ENCODE peak calls at places on chromosomes 5 and 9, in eight cellular contexts. B, J, O, A, D, S, K and U are unnamed samples.

GRCh38 chr5:113099822-113100221 is 123.2 kb downstream of the DCP2 start:
- DNase-seq in S (no peak), B (no peak), J (no peak), A (no peak), D (no peak), O (no peak), K (no peak), U (no peak)

GRCh38 chr9:136640176-136641086 is 22.3 kb upstream of the EGFL7 start:
- DNase-seq in B (no peak), S (no peak), D (no peak), O (no peak), K (no peak), A (no peak), J (no peak), U (no peak)

GRCh38 chr5:110785356-110785755 is 46.5 kb downstream of the SLC25A46 start:
- DNase-seq in O (peak), S (no peak), K (no peak), A (no peak), J (no peak), B (peak), D (no peak), U (no peak)

GRCh38 chr5:91151947-91152346 is 231.2 kb downstream of the ARRDC3 start:
- DNase-seq in O (peak), A (no peak), S (peak), B (peak), K (no peak), D (peak), J (no peak), U (peak)

GRCh38 chr5:110356687-110357086 is 369.8 kb downstream of the TMEM232 start:
- DNase-seq in A (no peak), B (no peak), D (no peak), J (no peak), O (no peak), S (no peak), K (no peak), U (no peak)

GRCh38 chr9:7656648-7657047 is 142.9 kb downstream of the DMAC1 start:
- DNase-seq in D (no peak), J (no peak), O (peak), S (peak), B (no peak), A (no peak), K (no peak), U (no peak)

GRCh38 chr9:3099601-3100000 is 255.7 kb upstream of the PUM3 start:
- DNase-seq in J (no peak), A (no peak), O (no peak), D (no peak), K (peak), S (no peak), B (no peak), U (no peak)

GRCh38 chr9:23492126-23493002 is 333.7 kb downstream of the ELAVL2 start:
- DNase-seq in A (no peak), S (no peak), O (peak), J (no peak), D (peak), K (peak), B (peak), U (no peak)

GRCh38 chr9:83062011-83062652 is 810 bp downstream of the RASEF start:
- DNase-seq in O (peak), B (peak), J (peak), A (no peak), K (no peak), D (peak), S (no peak), U (peak)

GRCh38 chr9:82021198-82021597 is 32.6 kb downstream of the SPATA31D1 start:
- DNase-seq in K (peak), A (no peak), B (peak), S (no peak), J (no peak), D (no peak), O (peak), U (peak)

GRCh38 chr5:177515580-177515979 is 1.2 kb downstream of the DDX41 start:
- DNase-seq in A (no peak), B (no peak), J (no peak), K (no peak), S (no peak), D (no peak), O (no peak), U (no peak)

GRCh38 chr9:37963936-37964739 is 60.2 kb upstream of the SLC25A51 start:
- DNase-seq in J (peak), D (no peak), A (peak), O (peak), K (no peak), B (peak), S (no peak), U (no peak)

GRCh38 chr5:113166710-113167366 is 190.2 kb downstream of the DCP2 start:
- DNase-seq in A (no peak), O (peak), B (no peak), J (no peak), D (no peak), K (no peak), S (no peak), U (peak)

GRCh38 chr9:129562917-129563316 is 58.0 kb downstream of the C9orf50 start:
- DNase-seq in B (no peak), S (no peak), A (no peak), K (no peak), O (no peak), J (no peak), D (no peak), U (no peak)

GRCh38 chr5:141866111-141866510 is 12.1 kb downstream of the PCDH1 start:
- DNase-seq in J (peak), K (peak), B (peak), D (no peak), A (peak), O (peak), S (no peak), U (peak)

GRCh38 chr5:142864293-142865260 is 94.4 kb downstream of the ARHGAP26 start:
- DNase-seq in K (no peak), D (no peak), B (no peak), O (peak), S (no peak), J (no peak), A (no peak), U (no peak)

GRCh38 chr5:16797949-16798348 is 138.1 kb downstream of the MYO10 start:
- DNase-seq in O (no peak), A (no peak), D (no peak), K (no peak), B (no peak), S (no peak), J (no peak), U (no peak)

GRCh38 chr9:2427016-2427891 is 194.3 kb upstream of the VLDLR start:
- DNase-seq in A (no peak), S (no peak), K (no peak), O (peak), B (peak), D (no peak), J (peak), U (no peak)

GRCh38 chr9:20848490-20848889 is 164.4 kb downstream of the FOCAD start:
- DNase-seq in B (no peak), O (no peak), D (no peak), K (no peak), J (no peak), A (no peak), S (no peak), U (no peak)

GRCh38 chr9:37290881-37291485 is 131.5 kb upstream of the GRHPR start:
- DNase-seq in S (no peak), J (no peak), D (no peak), B (no peak), A (no peak), O (peak), K (no peak), U (no peak)

GRCh38 chr5:17020586-17021362 is 84.7 kb upstream of the MYO10 start:
- DNase-seq in O (no peak), S (no peak), B (no peak), D (no peak), J (no peak), K (no peak), A (no peak), U (no peak)

GRCh38 chr5:175344331-175345200 is 99.4 kb downstream of the DRD1 start:
- DNase-seq in A (no peak), B (no peak), J (no peak), K (no peak), O (no peak), D (no peak), S (no peak), U (no peak)

GRCh38 chr5:1010641-1011046 is 2.0 kb downstream of the NKD2 start:
- DNase-seq in J (peak), K (no peak), A (peak), S (no peak), O (no peak), B (no peak), D (no peak), U (no peak)